ENCODE peak calls at places on chromosomes 7 and 10, in five cellular contexts. K, D, Z, B and E are unnamed samples. For H3K4me1, the result is how much of the 10 kb centered on the place peaks cover.

GRCh38 chr10:49139000-49139865 is 5.4 kb upstream of the FAM170B start:
- DNase-seq in Z (no peak), K (no peak), D (peak), B (no peak), E (no peak)

GRCh38 chr7:44244282-44244681 is 43.5 kb downstream of the YKT6 start:
- DNase-seq in K (no peak), D (peak), Z (peak), B (no peak), E (no peak)

GRCh38 chr7:127927339-127927679 is 103.9 kb downstream of the LRRC4 start:
- DNase-seq in K (no peak), D (no peak), B (no peak), Z (no peak), E (no peak)

GRCh38 chr10:29415876-29416275 is 127.0 kb downstream of the LYZL1 start:
- DNase-seq in D (no peak), B (no peak), K (no peak), Z (no peak), E (no peak)

GRCh38 chr10:18238875-18239485 is 98.8 kb downstream of the CACNB2 start:
- DNase-seq in Z (no peak), K (no peak), D (no peak), B (no peak), E (no peak)

GRCh38 chr10:79052311-79053080 is 16.3 kb upstream of the ZMIZ1 start:
- DNase-seq in K (no peak), Z (peak), D (no peak), B (peak), E (no peak)

GRCh38 chr10:29676732-29677131 is 42.0 kb upstream of the SVIL start:
- DNase-seq in B (no peak), K (no peak), D (no peak), Z (no peak), E (no peak)

GRCh38 chr7:102978280-102978679 is 65.5 kb downstream of the LRRC17 start:
- DNase-seq in Z (no peak), D (peak), K (no peak), B (no peak), E (no peak)

GRCh38 chr7:43531700-43532099 is 51.2 kb upstream of the STK17A start:
- DNase-seq in D (no peak), K (no peak), Z (no peak), B (no peak), E (no peak)

GRCh38 chr10:97771055-97771811 is 566 bp downstream of the SFRP5 start:
- DNase-seq in K (no peak), B (no peak), Z (peak), D (no peak), E (no peak)

GRCh38 chr10:43208147-43209063 is 58.5 kb downstream of the RASGEF1A start:
- DNase-seq in Z (no peak), D (peak), B (peak), K (no peak), E (no peak)

GRCh38 chr10:15540729-15541128 is 169.6 kb upstream of the FAM171A1 start:
- DNase-seq in K (no peak), B (no peak), D (no peak), Z (no peak), E (no peak)

GRCh38 chr7:53541467-53541866 is 506.0 kb downstream of the POM121L12 start:
- DNase-seq in D (no peak), Z (no peak), B (no peak), K (no peak), E (no peak)

GRCh38 chr7:27933691-27934565 is 194.0 kb downstream of the TAX1BP1 start:
- DNase-seq in Z (no peak), D (no peak), K (no peak), B (no peak), E (no peak)

GRCh38 chr7:148979827-148980226 is 48.5 kb downstream of the PDIA4 start:
- DNase-seq in Z (peak), B (no peak), D (no peak), K (no peak), E (no peak)

GRCh38 chr7:19145429-19146201 is 394 bp upstream of the FERD3L start:
- DNase-seq in D (peak), K (no peak), Z (no peak), B (no peak), E (no peak)

GRCh38 chr10:43045631-43046287 is 31.1 kb upstream of the RET start:
- DNase-seq in K (peak), B (peak), D (no peak), Z (no peak), E (no peak)

GRCh38 chr10:133356549-133356948 is 1.3 kb downstream of the FUOM start:
- DNase-seq in Z (no peak), K (no peak), D (peak), B (no peak), E (no peak)

GRCh38 chr7:138842111-138842510 is 44.1 kb upstream of the ATP6V0A4 start:
- DNase-seq in Z (no peak), D (no peak), B (no peak), K (no peak), E (no peak)

GRCh38 chr10:33041783-33042437 is 83.9 kb upstream of the ITGB1 start:
- DNase-seq in B (no peak), D (no peak), K (no peak), Z (no peak), E (no peak)

GRCh38 chr10:18340496-18341051 is 200.3 kb downstream of the CACNB2 start:
- DNase-seq in B (no peak), Z (no peak), D (peak), K (no peak), E (no peak)

GRCh38 chr10:86596266-86596665 is 58.1 kb upstream of the OPN4 start:
- DNase-seq in B (no peak), D (no peak), Z (no peak), K (no peak), E (no peak)

GRCh38 chr7:55489552-55489951 is 82.8 kb downstream of the VOPP1 start:
- DNase-seq in B (no peak), Z (no peak), K (no peak), D (no peak), E (no peak)

GRCh38 chr7:618539-619355 is 99.1 kb upstream of the PDGFA start:
- DNase-seq in Z (peak), B (no peak), D (peak), K (no peak), E (peak)

GRCh38 chr10:112424658-112425057 is 22.1 kb downstream of the ZDHHC6 start:
- DNase-seq in K (no peak), Z (no peak), D (no peak), B (no peak), E (no peak)

GRCh38 chr10:24680647-24681475 is 42.8 kb downstream of the ARHGAP21 start:
- DNase-seq in D (no peak), K (no peak), Z (no peak), B (no peak), E (no peak)

GRCh38 chr10:102657984-102658724 is 13.9 kb downstream of the TRIM8 start:
- DNase-seq in D (peak), Z (no peak), B (peak), K (no peak), E (no peak)

GRCh38 chr10:121536271-121536918 is 61.8 kb downstream of the FGFR2 start:
- DNase-seq in D (peak), B (no peak), Z (no peak), K (no peak), E (no peak)

GRCh38 chr10:74854610-74855009 is 28.2 kb downstream of the KAT6B start:
- DNase-seq in B (no peak), K (no peak), Z (no peak), D (no peak), E (no peak)
- H3K4me1 ChIP-seq in B (half or more), K (half or more), Z (under half), D (under half), E (under half)

DNA sequence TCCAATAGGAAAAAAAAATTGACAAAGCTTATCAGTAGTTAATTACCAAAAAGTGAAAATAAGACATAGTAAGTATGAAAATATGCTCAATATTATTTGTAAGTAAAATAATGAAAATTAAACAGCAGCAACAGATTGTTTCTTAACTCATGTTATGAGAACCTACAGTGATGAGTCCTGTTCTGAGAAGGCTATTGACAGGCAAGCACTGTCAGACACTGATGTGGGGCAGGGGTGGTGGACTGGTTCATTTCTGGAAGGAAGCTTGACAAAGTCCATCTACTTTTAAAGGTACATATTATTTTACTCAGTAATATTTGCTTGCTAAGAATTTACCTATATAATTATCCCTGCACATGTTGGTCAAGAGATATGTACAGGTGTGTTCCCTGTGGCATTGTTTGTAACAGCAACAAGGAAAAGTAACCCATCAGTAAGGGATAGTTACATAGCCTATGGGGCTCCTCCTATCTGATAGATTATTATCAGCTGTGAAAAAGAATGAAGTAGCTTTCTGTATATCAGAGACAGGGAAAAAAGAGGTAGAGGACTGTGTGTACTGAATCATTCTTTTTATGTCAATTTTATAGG is 161.6 kb downstream of the RTKN2 start:
- DNase-seq in D (no peak), K (no peak), B (no peak), Z (no peak), E (no peak)
- H3K4me1 ChIP-seq in D (under half), K (under half), B (under half), Z (under half), E (under half)

GRCh38 chr10:80493482-80494021 is 39.4 kb downstream of the TSPAN14 start:
- DNase-seq in K (no peak), Z (peak), D (no peak), B (no peak), E (no peak)
- H3K4me1 ChIP-seq in K (half or more), Z (half or more), D (under half), B (under half), E (half or more)

GRCh38 chr7:22574756-22575517 is 74.9 kb upstream of the STEAP1B start:
- DNase-seq in K (no peak), Z (no peak), B (no peak), D (no peak), E (no peak)
- H3K4me1 ChIP-seq in K (under half), Z (under half), B (under half), D (under half), E (under half)

GRCh38 chr10:36344240-36344639 is 702.1 kb upstream of the FZD8 start:
- DNase-seq in D (peak), Z (no peak), B (no peak), K (no peak), E (no peak)

GRCh38 chr10:36345770-36346169 is 703.7 kb upstream of the FZD8 start:
- DNase-seq in K (no peak), B (no peak), D (no peak), Z (no peak), E (no peak)

GRCh38 chr10:36344816-36345215 is 702.7 kb upstream of the FZD8 start:
- DNase-seq in B (no peak), Z (no peak), D (no peak), K (no peak), E (no peak)

GRCh38 chr10:36341466-36341865 is 699.4 kb upstream of the FZD8 start:
- DNase-seq in D (no peak), B (no peak), K (no peak), Z (no peak), E (no peak)

GRCh38 chr10:36342781-36343180 is 700.7 kb upstream of the FZD8 start:
- DNase-seq in D (no peak), Z (no peak), B (no peak), K (no peak), E (no peak)
- H3K4me1 ChIP-seq in D (under half), Z (under half), B (under half), K (under half), E (under half)

DNA sequence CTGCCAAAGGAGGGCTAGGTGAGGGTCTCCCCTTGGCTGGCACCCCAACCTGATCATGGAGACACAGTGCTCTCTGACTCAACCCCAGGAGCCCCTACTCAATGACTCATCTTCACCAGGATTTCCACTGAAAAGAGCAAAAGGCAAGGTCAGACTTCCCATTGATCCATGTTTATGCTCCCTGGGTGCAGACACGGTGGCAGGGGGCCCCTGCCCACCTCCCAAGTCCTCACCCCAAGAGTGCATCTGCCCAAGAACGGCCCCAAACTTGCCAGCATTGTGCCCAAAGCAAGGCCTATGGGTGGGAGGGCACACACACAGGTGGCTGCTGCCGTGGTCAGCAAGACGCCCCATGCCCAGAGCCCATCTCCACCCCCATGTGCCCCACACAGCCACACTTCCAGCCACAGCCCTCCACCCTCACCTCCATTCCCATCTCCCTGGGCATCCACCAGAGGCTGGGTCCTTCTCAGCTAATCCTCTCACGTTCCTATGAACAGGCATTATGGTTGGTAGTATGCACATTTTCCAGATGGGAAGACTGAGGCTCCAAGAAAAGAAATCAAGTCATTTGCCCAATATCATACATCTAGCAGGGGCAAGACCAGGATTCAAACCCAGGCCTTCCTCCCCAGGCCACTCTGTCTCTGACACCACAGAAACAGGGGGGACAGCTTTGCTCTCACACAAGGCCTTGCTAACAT is 31.3 kb downstream of the FAM53B start:
- DNase-seq in D (no peak), Z (no peak), K (no peak), B (no peak), E (no peak)
- H3K4me1 ChIP-seq in D (under half), Z (half or more), K (half or more), B (half or more), E (half or more)

GRCh38 chr10:615583-616152 is 73.8 kb downstream of the DIP2C start:
- DNase-seq in B (no peak), D (no peak), K (no peak), Z (no peak), E (no peak)
- H3K4me1 ChIP-seq in B (half or more), D (under half), K (half or more), Z (under half), E (under half)